ENCODE peak calls at places on chromosome 1, in four cellular contexts. N is H1, W is GM12878, V is HepG2. H is an unnamed sample. For H4K20me1, the result is how much of the 10 kb centered on the place peaks cover.

GRCh38 chr1:40313329-40313957 is 3.6 kb downstream of the COL9A2 start:
- DNase-seq in V (peak), N (no peak), W (peak), H (no peak)

GRCh38 chr1:53285969-53286760 is 41.7 kb downstream of the LRP8 start:
- DNase-seq in W (no peak), N (no peak), V (no peak), H (no peak)

GRCh38 chr1:151134396-151134795 is 12.0 kb downstream of the SEMA6C start:
- DNase-seq in W (no peak), N (no peak), V (no peak), H (no peak)

GRCh38 chr1:29052100-29052499 is 71.6 kb downstream of the TMEM200B start:
- DNase-seq in N (no peak), V (no peak), W (no peak), H (no peak)

GRCh38 chr1:60866251-60866650 is 216.1 kb upstream of the NFIA start:
- DNase-seq in V (no peak), W (no peak), N (no peak), H (no peak)

GRCh38 chr1:19310720-19311502 is 1.0 kb downstream of the AKR7A2 start:
- DNase-seq in V (peak), N (no peak), W (no peak), H (peak)

GRCh38 chr1:241396747-241397691 is 40.0 kb upstream of the RGS7 start:
- DNase-seq in N (no peak), V (no peak), W (no peak), H (no peak)

GRCh38 chr1:168085401-168085872 is 51.3 kb downstream of the GPR161 start:
- DNase-seq in W (no peak), N (no peak), V (no peak), H (no peak)

GRCh38 chr1:31182352-31182751 is 57.3 kb downstream of the NKAIN1 start:
- DNase-seq in V (peak), W (no peak), N (no peak), H (peak)

GRCh38 chr1:4312024-4312423 is 342.4 kb upstream of the AJAP1 start:
- DNase-seq in V (no peak), W (no peak), N (no peak), H (no peak)

GRCh38 chr1:243233908-243234307 is 21.2 kb downstream of the CEP170 start:
- DNase-seq in W (no peak), N (no peak), V (no peak), H (no peak)

GRCh38 chr1:226814751-226815496 is 55.5 kb upstream of the PSEN2 start:
- DNase-seq in W (no peak), N (no peak), V (no peak), H (no peak)

GRCh38 chr1:203589201-203589600 is 37.4 kb upstream of the ATP2B4 start:
- DNase-seq in N (no peak), V (no peak), W (no peak), H (peak)
- TF ChIP-seq TCF12 in N (no peak), V (no peak), W (no peak), H (no peak)

DNA sequence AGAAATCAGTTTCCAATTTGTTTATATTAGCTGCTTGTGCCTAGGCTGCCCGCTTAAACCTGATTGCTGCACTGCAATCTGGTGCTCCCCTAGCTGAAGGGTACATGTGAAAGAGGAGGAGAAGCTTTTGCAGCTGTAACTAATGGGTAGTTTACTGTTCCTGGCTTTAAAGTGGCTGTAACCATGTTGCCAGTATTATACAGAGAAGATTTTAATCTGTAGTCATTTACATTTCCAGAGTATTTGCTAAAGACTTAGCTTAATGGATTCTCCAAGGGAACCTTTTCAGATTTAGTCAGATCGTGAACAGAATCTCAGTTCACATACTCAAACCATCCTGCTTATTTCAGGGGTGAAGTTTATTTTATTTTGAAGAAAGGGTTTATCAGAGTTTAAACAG is 22.9 kb downstream of the AHCYL1 start:
- DNase-seq in N (no peak), V (no peak), W (no peak), H (peak)
- H4K20me1 ChIP-seq in N (under half), V (under half), W (under half), H (under half)

GRCh38 chr1:212124891-212125582 is 89.5 kb downstream of the DTL start:
- DNase-seq in V (no peak), W (no peak), N (no peak), H (no peak)

GRCh38 chr1:212118872-212119260 is 83.3 kb downstream of the DTL start:
- DNase-seq in N (no peak), W (no peak), V (no peak), H (no peak)

GRCh38 chr1:212119863-212120262 is 84.3 kb downstream of the DTL start:
- DNase-seq in N (no peak), W (no peak), V (peak), H (no peak)

GRCh38 chr1:212119397-212119837 is 83.9 kb downstream of the DTL start:
- DNase-seq in W (no peak), N (no peak), V (no peak), H (no peak)

GRCh38 chr1:212121772-212122171 is 86.2 kb downstream of the DTL start:
- DNase-seq in W (no peak), V (no peak), N (no peak), H (no peak)
- TF ChIP-seq TCF12 in W (no peak), V (no peak), N (no peak), H (no peak)

DNA sequence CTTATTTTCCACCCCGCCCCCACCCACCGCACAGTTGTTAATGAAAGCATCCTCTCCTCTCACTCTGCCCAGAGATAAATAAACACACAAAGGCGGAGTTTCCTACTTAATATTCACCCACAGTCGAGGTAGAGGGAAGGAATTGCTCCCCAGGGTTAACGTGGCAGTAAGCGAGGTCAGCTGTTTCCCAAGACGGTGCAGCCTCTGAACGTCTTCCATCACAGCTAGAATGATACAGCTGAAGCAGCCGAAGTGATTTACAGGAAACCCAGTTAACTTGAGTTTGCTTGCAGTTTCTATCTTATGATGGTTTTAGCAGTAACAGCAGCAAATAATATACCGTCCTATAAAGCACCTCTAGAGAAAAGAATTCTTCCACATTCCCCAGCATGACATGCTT is 283.9 kb downstream of the PBX1 start:
- DNase-seq in N (no peak), V (no peak), W (no peak), H (no peak)
- H4K20me1 ChIP-seq in N (under half), V (under half), W (under half), H (under half)